ENCODE peak calls at places on chromosomes 5 and 9, in six cellular contexts. C is trophoblast cell, P is mesenchymal stem cell, Z is H9, A is IMR-90, Y is H1. T is an unnamed sample. For H3K9me3, the result is how much of the 10 kb centered on the place peaks cover.

GRCh38 chr5:133844836-133845235 is 123.6 kb downstream of the C5orf15 start:
- DNase-seq in C (no peak), P (no peak), Z (peak), A (no peak), Y (no peak), T (no peak)

GRCh38 chr5:114449836-114450515 is 88.1 kb downstream of the KCNN2 start:
- DNase-seq in C (peak), P (peak), Z (peak), A (peak), Y (peak), T (peak)

GRCh38 chr5:149406203-149406978 is 27.3 kb upstream of the IL17B start:
- DNase-seq in C (no peak), P (peak), Z (peak), A (peak), Y (no peak), T (no peak)

GRCh38 chr9:111991179-111991578 is 94.6 kb downstream of the UGCG start:
- DNase-seq in C (no peak), P (no peak), Z (no peak), A (no peak), Y (no peak), T (no peak)

GRCh38 chr5:149355688-149356087 is 2.2 kb upstream of the PCYOX1L start:
- DNase-seq in C (no peak), P (no peak), Z (no peak), A (no peak), Y (no peak), T (no peak)

GRCh38 chr5:64518784-64519183 is 13.0 kb downstream of the RGS7BP start:
- DNase-seq in C (no peak), P (no peak), Z (no peak), A (no peak), Y (no peak), T (no peak)

GRCh38 chr5:14035859-14036440 is 91.5 kb upstream of the DNAH5 start:
- DNase-seq in C (peak), P (peak), Z (peak), A (peak), Y (no peak), T (peak)

GRCh38 chr5:150342583-150342982 is 14.9 kb upstream of the TCOF1 start:
- DNase-seq in C (no peak), P (peak), Z (no peak), A (no peak), Y (no peak), T (no peak)

GRCh38 chr5:134817006-134817405 is 28.8 kb upstream of the C5orf24 start:
- DNase-seq in C (no peak), P (no peak), Z (no peak), A (no peak), Y (no peak), T (no peak)

GRCh38 chr9:70419546-70420266 is 5.2 kb upstream of the KLF9 start:
- DNase-seq in C (peak), P (peak), Z (peak), A (peak), Y (peak), T (peak)

GRCh38 chr5:72956324-72957140 is 691 bp downstream of the FCHO2 start:
- DNase-seq in C (peak), P (peak), Z (peak), A (peak), Y (peak), T (peak)

GRCh38 chr9:130810609-130811136 is 24.4 kb upstream of the ABL1 start:
- DNase-seq in C (no peak), P (no peak), Z (no peak), A (no peak), Y (no peak), T (no peak)

GRCh38 chr5:43815504-43815903 is 212.5 kb downstream of the NNT start:
- DNase-seq in C (no peak), P (no peak), Z (no peak), A (no peak), Y (no peak), T (no peak)
- H3K9me3 ChIP-seq in C (under half), P (under half), Z (under half), A (under half), Y (under half), T (under half)

GRCh38 chr9:105244274-105244995 is at the start of gene SLC44A1:
- DNase-seq in C (peak), P (peak), Z (peak), A (peak), Y (peak), T (peak)
- H2BK120ac ChIP-seq in C (peak), P (peak), Z (no peak), A (peak), Y (no peak), T (no peak)

GRCh38 chr9:135130266-135130976 is 43.0 kb downstream of the OLFM1 start:
- DNase-seq in C (no peak), P (no peak), Z (no peak), A (no peak), Y (no peak), T (no peak)

GRCh38 chr9:135129137-135129695 is 41.7 kb downstream of the OLFM1 start:
- DNase-seq in C (no peak), P (no peak), Z (no peak), A (no peak), Y (no peak), T (no peak)

GRCh38 chr9:135126480-135127187 is 39.2 kb downstream of the OLFM1 start:
- DNase-seq in C (no peak), P (no peak), Z (no peak), A (no peak), Y (no peak), T (no peak)

GRCh38 chr9:135131488-135131887 is 44.0 kb downstream of the OLFM1 start:
- DNase-seq in C (no peak), P (no peak), Z (no peak), A (no peak), Y (no peak), T (no peak)

DNA sequence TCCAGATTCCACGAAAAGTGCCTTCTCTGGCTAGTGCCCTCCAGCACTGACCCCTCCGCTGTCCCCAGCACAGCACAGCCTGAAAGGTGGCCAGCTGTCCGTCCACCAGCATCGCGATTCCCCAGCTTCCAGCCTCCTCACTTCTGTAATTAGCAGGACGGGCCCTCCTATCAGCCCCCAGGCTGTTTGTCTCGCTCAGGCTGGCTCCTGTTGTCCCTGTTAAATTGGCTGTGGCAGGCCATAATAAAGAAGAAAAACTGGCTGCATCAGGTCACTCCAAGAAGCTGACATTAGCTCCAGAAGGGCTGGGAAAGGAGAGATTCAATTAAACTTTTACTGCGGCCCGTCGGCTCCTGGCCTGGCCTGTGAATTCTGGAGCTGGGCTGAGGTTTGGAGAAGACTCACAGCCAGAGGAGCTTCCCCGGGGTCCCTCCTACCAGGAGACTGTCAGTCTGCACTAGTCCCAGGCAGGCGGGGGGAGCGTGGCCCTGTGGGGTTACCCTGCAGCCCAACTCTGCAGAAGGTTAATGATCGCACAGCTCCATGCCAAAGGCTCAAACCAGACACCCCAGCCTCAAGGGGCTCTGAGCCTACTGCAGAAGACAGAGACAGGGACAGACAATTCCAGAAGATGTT is 40.7 kb downstream of the OLFM1 start:
- DNase-seq in C (no peak), P (no peak), Z (no peak), A (no peak), Y (no peak), T (peak)
- H3K9me3 ChIP-seq in C (under half), P (under half), Z (under half), A (under half), Y (under half), T (under half)

DNA sequence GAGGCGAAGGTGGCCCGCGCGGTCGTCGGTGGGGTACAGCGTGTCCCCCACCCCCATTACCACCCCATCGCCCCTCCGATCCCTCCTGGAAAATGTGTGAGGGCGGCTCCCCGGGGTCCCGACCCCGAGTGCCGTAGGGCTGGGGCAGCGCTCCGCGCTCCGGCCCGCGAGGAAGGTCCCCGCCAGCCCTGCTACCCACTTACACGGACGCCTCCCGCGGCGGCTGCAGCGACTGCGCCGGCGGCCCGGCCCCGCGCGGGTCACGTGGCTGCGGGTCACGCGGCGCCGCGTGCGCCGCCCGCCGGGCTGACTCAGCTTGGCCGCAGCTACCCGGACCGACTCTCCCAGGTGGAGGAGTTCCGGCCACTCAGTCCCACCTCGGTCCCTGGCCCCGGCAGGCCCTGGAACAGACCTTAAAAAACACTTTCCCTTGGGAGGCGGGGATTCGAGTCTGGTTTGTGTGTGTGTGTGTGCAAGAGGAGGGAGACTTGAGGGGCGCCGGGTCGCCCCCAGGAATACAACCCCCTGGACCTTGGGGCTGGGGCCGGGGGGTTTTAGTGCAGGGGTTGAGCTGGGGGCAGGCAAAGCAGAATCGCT is at the start of gene GNPDA1:
- DNase-seq in C (peak), P (peak), Z (peak), A (peak), Y (peak), T (no peak)
- H2BK120ac ChIP-seq in C (peak), P (peak), Z (no peak), A (peak), Y (no peak), T (no peak)

GRCh38 chr9:33445941-33446506 is 1.4 kb downstream of the AQP3 start:
- DNase-seq in C (no peak), P (no peak), Z (no peak), A (no peak), Y (no peak), T (no peak)

GRCh38 chr9:33447404-33448158 is at the start of gene AQP3:
- DNase-seq in C (peak), P (peak), Z (peak), A (no peak), Y (peak), T (peak)

GRCh38 chr9:33448159-33448511 is 742 bp upstream of the AQP3 start:
- DNase-seq in C (no peak), P (no peak), Z (no peak), A (no peak), Y (no peak), T (no peak)

GRCh38 chr9:33445389-33445881 is 2.0 kb downstream of the AQP3 start:
- DNase-seq in C (no peak), P (no peak), Z (no peak), A (no peak), Y (no peak), T (no peak)

GRCh38 chr9:33446507-33447403 is 638 bp downstream of the AQP3 start:
- DNase-seq in C (peak), P (peak), Z (no peak), A (peak), Y (no peak), T (no peak)
- H3K9me3 ChIP-seq in C (under half), P (under half), Z (under half), A (under half), Y (under half), T (under half)

DNA sequence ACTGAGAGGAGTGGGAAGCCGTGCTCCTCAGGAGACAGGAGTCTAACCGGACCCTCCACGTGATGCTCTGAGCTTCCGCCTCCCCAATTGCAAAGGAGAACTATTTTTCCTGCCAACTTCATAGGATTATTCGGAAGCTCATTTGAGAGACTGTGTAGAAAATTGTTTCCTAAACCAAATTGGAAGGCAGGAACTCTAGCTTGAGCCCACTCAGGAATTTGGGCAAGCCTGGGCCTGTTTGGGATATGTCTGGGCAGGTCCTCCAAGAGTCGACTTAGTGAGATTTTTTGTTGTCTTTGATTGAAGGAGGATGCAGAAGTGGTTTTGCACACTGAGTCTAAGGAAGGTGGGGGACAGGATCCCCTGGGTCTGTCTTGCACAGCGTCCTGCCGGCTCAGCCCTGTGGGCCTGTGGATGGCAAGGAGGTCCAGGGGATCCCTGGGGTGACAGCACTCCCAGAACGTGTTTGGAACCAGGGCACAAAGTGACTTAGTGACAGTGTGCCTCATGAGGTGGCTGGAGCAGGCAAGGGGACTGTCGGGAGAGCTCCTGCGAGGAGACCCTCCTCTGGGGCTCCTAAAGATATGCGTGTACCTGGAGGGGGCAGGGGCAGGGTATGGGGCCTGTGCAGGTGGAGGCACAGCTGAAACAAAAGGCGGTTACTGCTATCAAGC is 283.3 kb downstream of the NSG2 start:
- DNase-seq in C (peak), P (no peak), Z (no peak), A (peak), Y (no peak), T (no peak)
- H2BK120ac ChIP-seq in C (peak), P (peak), Z (no peak), A (peak), Y (peak), T (peak)

T was measured in neuronal stem cell.